ENCODE peak calls at places on chromosomes 2 and 18, in five cellular contexts. O, Y, K, E and J are unnamed samples.

GRCh38 chr2:182949572-182950189 is 83.2 kb upstream of the FRZB start:
- DNase-seq in O (no peak), Y (no peak), K (no peak), E (peak; percentile 21), J (peak; percentile 78)

GRCh38 chr2:71505086-71505769 is 51.9 kb downstream of the DYSF start:
- DNase-seq in O (no peak), Y (no peak), K (no peak), E (peak; percentile 39), J (no peak)

GRCh38 chr18:41320090-41320489 is 634.9 kb upstream of the PIK3C3 start:
- DNase-seq in O (no peak), Y (no peak), K (no peak), E (no peak), J (no peak)

GRCh38 chr2:36359006-36359580 is 3.5 kb downstream of the CRIM1 start:
- DNase-seq in O (no peak), Y (no peak), K (no peak), E (no peak), J (no peak)

GRCh38 chr2:113175101-113175628 is 1.4 kb downstream of the PSD4 start:
- DNase-seq in O (no peak), Y (no peak), K (no peak), E (no peak), J (no peak)

GRCh38 chr2:66569321-66569851 is 134.5 kb downstream of the MEIS1 start:
- DNase-seq in O (no peak), Y (no peak), K (no peak), E (peak; percentile 27), J (no peak)

GRCh38 chr18:33957705-33958104 is 267.0 kb downstream of the NOL4 start:
- DNase-seq in O (no peak), Y (no peak), K (no peak), E (peak; percentile 43), J (no peak)

GRCh38 chr2:3334392-3334791 is 43.2 kb downstream of the EIPR1 start:
- DNase-seq in O (no peak), Y (no peak), K (no peak), E (no peak), J (no peak)